ENCODE peak calls at places on chromosome 6, in seven cellular contexts. O is SJSA1; D is ACHN; Q is NCI-H510A treated with DMSO at 0.1 percent for 48 hours; B is iris pigment epithelial cell; Z is stimulated activated CD4-positive, alpha-beta T cell treated with anti-CD3 and anti-CD28 coated beads, Interleukin-2, amount 100 ng/mL, for 24 hours; C is nephron progenitor cell. W is an unnamed sample.

GRCh38 chr6:36376742-36377141 is 10.7 kb downstream of the ETV7 start:
- DNase-seq in O (no peak), D (no peak), Q (no peak), B (no peak), Z (no peak), C (no peak), W (no peak)

GRCh38 chr6:165615629-165616028 is 47.4 kb downstream of the PDE10A start:
- DNase-seq in O (no peak), D (peak; percentile 80), Q (no peak), B (peak; percentile 7), Z (no peak), C (no peak), W (no peak)

GRCh38 chr6:112480551-112480950 is 133.4 kb downstream of the RFPL4B start:
- DNase-seq in O (no peak), D (no peak), Q (no peak), B (peak; percentile 63), Z (no peak), C (no peak), W (no peak)

GRCh38 chr6:53822355-53823115 is 27.7 kb downstream of the LRRC1 start:
- DNase-seq in O (no peak), D (no peak), Q (peak; percentile 65), B (no peak), Z (no peak), C (no peak), W (no peak)

GRCh38 chr6:73394577-73395354 is at the start of gene DDX43:
- DNase-seq in O (no peak), D (no peak), Q (peak; percentile 73), B (peak; percentile 72), Z (peak; percentile 47), C (no peak), W (no peak)

GRCh38 chr6:150175611-150176151 is 32.8 kb downstream of the PPP1R14C start:
- DNase-seq in O (no peak), D (peak; percentile 11), Q (no peak), B (no peak), Z (no peak), C (no peak), W (no peak)

GRCh38 chr6:144284753-144285547 is at the start of gene UTRN:
- DNase-seq in O (peak; percentile 91), D (peak; percentile 84), Q (peak; percentile 1), B (peak; percentile 89), Z (peak; percentile 66), C (peak; percentile 85), W (peak; percentile 11)

GRCh38 chr6:2155206-2155605 is 90.2 kb downstream of the GMDS start:
- DNase-seq in O (no peak), D (no peak), Q (no peak), B (no peak), Z (no peak), C (no peak), W (no peak)

GRCh38 chr6:16799279-16800193 is 38.3 kb upstream of the ATXN1 start:
- DNase-seq in O (no peak), D (no peak), Q (no peak), B (peak; percentile 43), Z (no peak), C (no peak), W (no peak)

GRCh38 chr6:116220172-116220571 is 33.7 kb downstream of the TSPYL4 start:
- DNase-seq in O (peak; percentile 9), D (peak; percentile 8), Q (no peak), B (no peak), Z (no peak), C (no peak), W (no peak)

W was measured in cortex of kidney.